ENCODE peak calls at places on chromosome 11, in six cellular contexts. One of them, this sample, is unnamed.
A peak's percentile ranks its signal among the peaks of the same experiment; 100 is the strongest.

GRCh38 chr11:128515766-128516466 is 71.4 kb downstream of the ETS1 start:
- ATAC-seq in HepG2: no peak
- ATAC-seq in A549: no peak
- ATAC-seq in K562: no peak
- ATAC-seq in GM12878: peak; percentile 4
- ATAC-seq in upper lobe of left lung: no peak
- ATAC-seq in this sample: no peak

GRCh38 chr11:41446107-41446506 is 13.3 kb downstream of the LRRC4C start:
- ATAC-seq in HepG2: no peak
- ATAC-seq in A549: no peak
- ATAC-seq in K562: no peak
- ATAC-seq in GM12878: no peak
- ATAC-seq in upper lobe of left lung: no peak
- ATAC-seq in this sample: no peak

GRCh38 chr11:78170874-78171549 is 17.4 kb downstream of the KCTD21 start:
- ATAC-seq in HepG2: peak; percentile 61
- ATAC-seq in A549: no peak
- ATAC-seq in K562: no peak
- ATAC-seq in GM12878: no peak
- ATAC-seq in upper lobe of left lung: no peak
- ATAC-seq in this sample: no peak

GRCh38 chr11:96061730-96062524 is 138.0 kb upstream of the MTMR2 start:
- ATAC-seq in HepG2: peak; percentile 91
- ATAC-seq in A549: no peak
- ATAC-seq in K562: no peak
- ATAC-seq in GM12878: peak; percentile 88
- ATAC-seq in upper lobe of left lung: no peak
- ATAC-seq in this sample: no peak

GRCh38 chr11:105042178-105042577 is 3.0 kb downstream of the CARD16 start:
- ATAC-seq in HepG2: no peak
- ATAC-seq in A549: no peak
- ATAC-seq in K562: no peak
- ATAC-seq in GM12878: no peak
- ATAC-seq in upper lobe of left lung: no peak
- ATAC-seq in this sample: no peak

GRCh38 chr11:35639591-35640179 is 21.4 kb downstream of the FJX1 start:
- ATAC-seq in HepG2: no peak
- ATAC-seq in A549: no peak
- ATAC-seq in K562: no peak
- ATAC-seq in GM12878: no peak
- ATAC-seq in upper lobe of left lung: no peak
- ATAC-seq in this sample: no peak

GRCh38 chr11:114079406-114080072 is 20.0 kb downstream of the ZBTB16 start:
- ATAC-seq in HepG2: no peak
- ATAC-seq in A549: no peak
- ATAC-seq in K562: no peak
- ATAC-seq in GM12878: no peak
- ATAC-seq in upper lobe of left lung: no peak
- ATAC-seq in this sample: peak; percentile 36

GRCh38 chr11:9875402-9875801 is 211.5 kb downstream of the SWAP70 start:
- ATAC-seq in HepG2: no peak
- ATAC-seq in A549: no peak
- ATAC-seq in K562: no peak
- ATAC-seq in GM12878: no peak
- ATAC-seq in upper lobe of left lung: no peak
- ATAC-seq in this sample: no peak

GRCh38 chr11:30131535-30131934 is 99.3 kb upstream of the FSHB start:
- ATAC-seq in HepG2: peak; percentile 94
- ATAC-seq in A549: no peak
- ATAC-seq in K562: no peak
- ATAC-seq in GM12878: peak; percentile 84
- ATAC-seq in upper lobe of left lung: no peak
- ATAC-seq in this sample: peak; percentile 47

GRCh38 chr11:105130189-105130813 is 9.3 kb downstream of the CARD18 start:
- ATAC-seq in HepG2: no peak
- ATAC-seq in A549: no peak
- ATAC-seq in K562: no peak
- ATAC-seq in GM12878: no peak
- ATAC-seq in upper lobe of left lung: no peak
- ATAC-seq in this sample: no peak

GRCh38 chr11:66841861-66842260 is 1.4 kb upstream of the RCE1 start:
- ATAC-seq in HepG2: no peak
- ATAC-seq in A549: no peak
- ATAC-seq in K562: no peak
- ATAC-seq in GM12878: no peak
- ATAC-seq in upper lobe of left lung: no peak
- ATAC-seq in this sample: no peak

GRCh38 chr11:131851951-131852350 is 481.5 kb downstream of the NTM start:
- ATAC-seq in HepG2: no peak
- ATAC-seq in A549: no peak
- ATAC-seq in K562: no peak
- ATAC-seq in GM12878: no peak
- ATAC-seq in upper lobe of left lung: no peak
- ATAC-seq in this sample: no peak

GRCh38 chr11:43833657-43834073 is 47.0 kb upstream of the ALKBH3 start:
- ATAC-seq in HepG2: no peak
- ATAC-seq in A549: no peak
- ATAC-seq in K562: no peak
- ATAC-seq in GM12878: no peak
- ATAC-seq in upper lobe of left lung: no peak
- ATAC-seq in this sample: peak; percentile 61

GRCh38 chr11:57781529-57781943 is 19.9 kb downstream of the CTNND1 start:
- ATAC-seq in HepG2: no peak
- ATAC-seq in A549: no peak
- ATAC-seq in K562: peak; percentile 56
- ATAC-seq in GM12878: no peak
- ATAC-seq in upper lobe of left lung: peak; percentile 90
- ATAC-seq in this sample: no peak

GRCh38 chr11:12125609-12126149 is 15.3 kb downstream of the MICAL2 start:
- ATAC-seq in HepG2: no peak
- ATAC-seq in A549: no peak
- ATAC-seq in K562: peak; percentile 60
- ATAC-seq in GM12878: no peak
- ATAC-seq in upper lobe of left lung: peak; percentile 68
- ATAC-seq in this sample: no peak

GRCh38 chr11:76744186-76745058 is 38.7 kb upstream of the TSKU start:
- ATAC-seq in HepG2: peak; percentile 72
- ATAC-seq in A549: peak; percentile 73
- ATAC-seq in K562: no peak
- ATAC-seq in GM12878: no peak
- ATAC-seq in upper lobe of left lung: peak; percentile 60
- ATAC-seq in this sample: peak; percentile 68

GRCh38 chr11:21768388-21768787 is 424.5 kb upstream of the ANO5 start:
- ATAC-seq in HepG2: no peak
- ATAC-seq in A549: no peak
- ATAC-seq in K562: no peak
- ATAC-seq in GM12878: no peak
- ATAC-seq in upper lobe of left lung: no peak
- ATAC-seq in this sample: no peak

GRCh38 chr11:47967577-47968230 is 12.7 kb upstream of the PTPRJ start:
- ATAC-seq in HepG2: no peak
- ATAC-seq in A549: peak; percentile 33
- ATAC-seq in K562: no peak
- ATAC-seq in GM12878: no peak
- ATAC-seq in upper lobe of left lung: no peak
- ATAC-seq in this sample: no peak

GRCh38 chr11:45075952-45076351 is 70.5 kb upstream of the PRDM11 start:
- ATAC-seq in HepG2: no peak
- ATAC-seq in A549: no peak
- ATAC-seq in K562: no peak
- ATAC-seq in GM12878: no peak
- ATAC-seq in upper lobe of left lung: no peak
- ATAC-seq in this sample: no peak

GRCh38 chr11:128290106-128290840 is 297.1 kb downstream of the ETS1 start:
- ATAC-seq in HepG2: peak; percentile 94
- ATAC-seq in A549: peak; percentile 97
- ATAC-seq in K562: peak; percentile 81
- ATAC-seq in GM12878: peak; percentile 92
- ATAC-seq in upper lobe of left lung: peak; percentile 92
- ATAC-seq in this sample: peak; percentile 75

GRCh38 chr11:35246725-35247124 is 107.8 kb downstream of the CD44 start:
- ATAC-seq in HepG2: no peak
- ATAC-seq in A549: no peak
- ATAC-seq in K562: no peak
- ATAC-seq in GM12878: no peak
- ATAC-seq in upper lobe of left lung: no peak
- ATAC-seq in this sample: peak; percentile 93

GRCh38 chr11:35303596-35304392 is 115.6 kb downstream of the SLC1A2 start:
- ATAC-seq in HepG2: peak; percentile 88
- ATAC-seq in A549: peak; percentile 84
- ATAC-seq in K562: no peak
- ATAC-seq in GM12878: no peak
- ATAC-seq in upper lobe of left lung: peak; percentile 79
- ATAC-seq in this sample: peak; percentile 90

GRCh38 chr11:96134622-96135021 is 208.4 kb downstream of the MAML2 start:
- ATAC-seq in HepG2: no peak
- ATAC-seq in A549: peak; percentile 35
- ATAC-seq in K562: no peak
- ATAC-seq in GM12878: peak; percentile 70
- ATAC-seq in upper lobe of left lung: no peak
- ATAC-seq in this sample: no peak

GRCh38 chr11:47354913-47355282 is 2.4 kb upstream of the MYBPC3 start:
- ATAC-seq in HepG2: peak; percentile 68
- ATAC-seq in A549: no peak
- ATAC-seq in K562: no peak
- ATAC-seq in GM12878: no peak
- ATAC-seq in upper lobe of left lung: no peak
- ATAC-seq in this sample: peak; percentile 37

GRCh38 chr11:75024068-75024449 is 35.3 kb downstream of the NEU3 start:
- ATAC-seq in HepG2: no peak
- ATAC-seq in A549: no peak
- ATAC-seq in K562: no peak
- ATAC-seq in GM12878: no peak
- ATAC-seq in upper lobe of left lung: no peak
- ATAC-seq in this sample: no peak

GRCh38 chr11:68942751-68943271 is 38.0 kb downstream of the MRGPRD start:
- ATAC-seq in HepG2: peak; percentile 28
- ATAC-seq in A549: peak; percentile 30
- ATAC-seq in K562: no peak
- ATAC-seq in GM12878: peak; percentile 29
- ATAC-seq in upper lobe of left lung: no peak
- ATAC-seq in this sample: peak; percentile 64
- TF ChIP-seq EP300 in HepG2: no peak
- TF ChIP-seq EP300 in A549: no peak
- TF ChIP-seq EP300 in K562: no peak
- TF ChIP-seq EP300 in GM12878: no peak
- TF ChIP-seq EP300 in upper lobe of left lung: no peak
- TF ChIP-seq EP300 in this sample: peak; percentile 40

GRCh38 chr11:1484716-1485503 is 1.7 kb downstream of the MOB2 start:
- ATAC-seq in HepG2: no peak
- ATAC-seq in A549: peak; percentile 17
- ATAC-seq in K562: peak; percentile 30
- ATAC-seq in GM12878: no peak
- ATAC-seq in upper lobe of left lung: no peak
- ATAC-seq in this sample: no peak

GRCh38 chr11:1482581-1483444 is 3.8 kb downstream of the MOB2 start:
- ATAC-seq in HepG2: no peak
- ATAC-seq in A549: no peak
- ATAC-seq in K562: no peak
- ATAC-seq in GM12878: no peak
- ATAC-seq in upper lobe of left lung: no peak
- ATAC-seq in this sample: no peak

GRCh38 chr11:1485504-1485885 is 1.1 kb downstream of the MOB2 start:
- ATAC-seq in HepG2: no peak
- ATAC-seq in A549: no peak
- ATAC-seq in K562: no peak
- ATAC-seq in GM12878: no peak
- ATAC-seq in upper lobe of left lung: no peak
- ATAC-seq in this sample: no peak

GRCh38 chr11:1483445-1483961 is 3.1 kb downstream of the MOB2 start:
- ATAC-seq in HepG2: no peak
- ATAC-seq in A549: no peak
- ATAC-seq in K562: no peak
- ATAC-seq in GM12878: no peak
- ATAC-seq in upper lobe of left lung: no peak
- ATAC-seq in this sample: no peak

GRCh38 chr11:1484061-1484671 is 2.4 kb downstream of the MOB2 start:
- ATAC-seq in HepG2: no peak
- ATAC-seq in A549: no peak
- ATAC-seq in K562: no peak
- ATAC-seq in GM12878: no peak
- ATAC-seq in upper lobe of left lung: no peak
- ATAC-seq in this sample: no peak
- H3K4me1 ChIP-seq in HepG2: no peaks in the 10 kb centered on the region
- H3K4me1 ChIP-seq in A549: no peaks in the 10 kb centered on the region
- H3K4me1 ChIP-seq in K562: peaks cover 51% of the 10 kb centered on the region
- H3K4me1 ChIP-seq in GM12878: peaks cover 7% of the 10 kb centered on the region
- H3K4me1 ChIP-seq in upper lobe of left lung: peaks cover 72% of the 10 kb centered on the region
- H3K4me1 ChIP-seq in this sample: peaks cover 100% of the 10 kb centered on the region

DNA sequence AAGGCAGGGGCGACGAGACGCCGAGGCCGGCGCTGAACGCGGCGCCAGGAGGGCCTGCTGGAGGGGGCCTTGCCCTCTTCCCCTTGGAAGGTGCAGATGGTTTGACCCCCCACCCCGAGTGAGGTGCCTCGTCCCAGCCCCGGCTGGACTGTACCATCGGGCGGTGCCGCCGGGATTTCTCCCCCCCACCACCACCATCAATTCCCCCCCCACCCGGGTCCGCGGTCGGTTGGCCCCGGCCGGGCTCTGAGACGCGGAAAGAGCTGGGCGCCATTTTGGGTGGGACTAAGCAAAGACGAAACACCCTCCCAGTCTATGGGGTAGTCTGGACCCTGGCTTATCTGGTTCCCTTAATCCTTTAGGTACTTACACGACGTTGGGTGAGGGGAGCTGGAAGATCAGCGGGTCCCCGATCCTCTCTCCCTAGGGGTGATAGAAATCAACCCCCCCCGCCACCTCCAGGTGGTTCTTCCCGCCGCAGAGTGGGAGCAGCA is at the start of gene PRDM10:
- ATAC-seq in HepG2: peak; percentile 71
- ATAC-seq in A549: peak; percentile 78
- ATAC-seq in K562: peak; percentile 75
- ATAC-seq in GM12878: peak; percentile 71
- ATAC-seq in upper lobe of left lung: peak; percentile 96
- ATAC-seq in this sample: peak; percentile 87
- TF ChIP-seq EP300 in HepG2: no peak
- TF ChIP-seq EP300 in A549: no peak
- TF ChIP-seq EP300 in K562: no peak
- TF ChIP-seq EP300 in GM12878: no peak
- TF ChIP-seq EP300 in upper lobe of left lung: no peak
- TF ChIP-seq EP300 in this sample: no peak

DNA sequence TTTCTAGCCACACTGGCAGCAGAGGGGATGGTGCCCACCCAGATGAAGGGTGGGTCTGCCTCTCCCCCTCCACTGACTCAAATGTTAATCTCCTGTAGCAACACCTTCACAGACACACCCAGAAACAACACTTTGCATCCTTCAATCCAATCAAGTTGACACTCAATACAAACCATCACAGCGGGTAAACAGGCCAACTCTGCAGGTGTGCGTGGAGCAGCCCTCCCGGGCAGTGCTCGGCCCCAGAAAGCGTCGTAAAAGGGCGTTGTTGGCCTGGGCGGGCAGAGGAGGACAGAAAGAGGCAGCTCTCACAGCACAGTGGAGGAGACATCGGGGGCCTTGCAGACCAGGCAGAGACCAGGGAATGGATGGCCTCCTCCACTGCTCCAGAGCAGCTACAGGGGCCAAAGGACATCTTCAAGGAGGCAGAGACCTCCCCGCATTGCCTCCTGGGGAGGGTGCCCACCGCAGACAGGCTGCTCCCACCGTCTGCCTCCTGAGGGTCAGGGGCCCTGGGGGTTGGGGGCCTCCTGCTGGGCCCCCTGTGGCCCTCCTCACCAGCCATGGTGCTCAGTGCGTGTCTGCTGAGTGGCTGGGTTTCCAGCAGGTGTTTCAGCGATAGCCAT is 56.1 kb upstream of the FADD start:
- ATAC-seq in HepG2: no peak
- ATAC-seq in A549: peak; percentile 32
- ATAC-seq in K562: peak; percentile 68
- ATAC-seq in GM12878: no peak
- ATAC-seq in upper lobe of left lung: no peak
- ATAC-seq in this sample: no peak
- H3K4me1 ChIP-seq in HepG2: no peaks in the 10 kb centered on the region
- H3K4me1 ChIP-seq in A549: peaks cover 7% of the 10 kb centered on the region
- H3K4me1 ChIP-seq in K562: peaks cover 3% of the 10 kb centered on the region
- H3K4me1 ChIP-seq in GM12878: no peaks in the 10 kb centered on the region
- H3K4me1 ChIP-seq in upper lobe of left lung: no peaks in the 10 kb centered on the region
- H3K4me1 ChIP-seq in this sample: no peaks in the 10 kb centered on the region